ENCODE peak calls at places on chromosomes 12 and 14, in nine cellular contexts. One of them, this sample, is unnamed.

GRCh38 chr12:67697981-67698380 is 49.4 kb downstream of the DYRK2 start:
- DNase-seq in stomach: no peak
- DNase-seq in suprapubic skin: no peak
- DNase-seq in ovary: no peak
- DNase-seq in transverse colon: no peak
- DNase-seq in HepG2: no peak
- DNase-seq in upper lobe of left lung: no peak
- DNase-seq in sigmoid colon: no peak
- DNase-seq in A549: no peak
- DNase-seq in this sample: no peak

GRCh38 chr12:49370539-49370938 is 3.3 kb downstream of the SPATS2 start:
- DNase-seq in upper lobe of left lung: no peak
- DNase-seq in transverse colon: no peak
- DNase-seq in stomach: no peak
- DNase-seq in A549: no peak
- DNase-seq in HepG2: no peak
- DNase-seq in sigmoid colon: no peak
- DNase-seq in ovary: no peak
- DNase-seq in suprapubic skin: no peak
- DNase-seq in this sample: no peak

GRCh38 chr12:56728139-56728861 is 3.2 kb upstream of the NACA start:
- DNase-seq in sigmoid colon: no peak
- DNase-seq in transverse colon: no peak
- DNase-seq in upper lobe of left lung: no peak
- DNase-seq in stomach: no peak
- DNase-seq in suprapubic skin: no peak
- DNase-seq in HepG2: no peak
- DNase-seq in A549: no peak
- DNase-seq in ovary: no peak
- DNase-seq in this sample: no peak

GRCh38 chr14:68824517-68825347 is 31.9 kb upstream of the ZFP36L1 start:
- DNase-seq in HepG2: peak; percentile 80
- DNase-seq in ovary: peak; percentile 81
- DNase-seq in A549: peak; percentile 90
- DNase-seq in suprapubic skin: no peak
- DNase-seq in stomach: peak; percentile 91
- DNase-seq in sigmoid colon: peak; percentile 91
- DNase-seq in upper lobe of left lung: peak; percentile 75
- DNase-seq in transverse colon: peak; percentile 87
- DNase-seq in this sample: peak; percentile 89

GRCh38 chr12:124517260-124518050 is 50.0 kb downstream of the NCOR2 start:
- DNase-seq in sigmoid colon: peak; percentile 94
- DNase-seq in A549: peak; percentile 55
- DNase-seq in suprapubic skin: peak; percentile 91
- DNase-seq in HepG2: no peak
- DNase-seq in transverse colon: peak; percentile 70
- DNase-seq in ovary: peak; percentile 57
- DNase-seq in upper lobe of left lung: peak; percentile 90
- DNase-seq in stomach: peak; percentile 92
- DNase-seq in this sample: peak; percentile 57

GRCh38 chr14:65431951-65432350 is 19.4 kb downstream of the FUT8 start:
- DNase-seq in upper lobe of left lung: no peak
- DNase-seq in ovary: no peak
- DNase-seq in transverse colon: no peak
- DNase-seq in HepG2: no peak
- DNase-seq in suprapubic skin: no peak
- DNase-seq in A549: no peak
- DNase-seq in sigmoid colon: no peak
- DNase-seq in stomach: no peak
- DNase-seq in this sample: no peak

GRCh38 chr12:106037524-106038298 is 101.0 kb downstream of the NUAK1 start:
- DNase-seq in upper lobe of left lung: no peak
- DNase-seq in stomach: no peak
- DNase-seq in A549: no peak
- DNase-seq in suprapubic skin: no peak
- DNase-seq in transverse colon: no peak
- DNase-seq in sigmoid colon: no peak
- DNase-seq in ovary: no peak
- DNase-seq in HepG2: no peak
- DNase-seq in this sample: no peak

GRCh38 chr12:43836455-43836989 is 641 bp downstream of the TMEM117 start:
- DNase-seq in A549: peak; percentile 36
- DNase-seq in HepG2: peak; percentile 43
- DNase-seq in suprapubic skin: no peak
- DNase-seq in ovary: no peak
- DNase-seq in sigmoid colon: no peak
- DNase-seq in stomach: no peak
- DNase-seq in transverse colon: no peak
- DNase-seq in upper lobe of left lung: no peak
- DNase-seq in this sample: peak; percentile 17

GRCh38 chr12:118980407-118981014 is 830 bp upstream of the SRRM4 start:
- DNase-seq in stomach: no peak
- DNase-seq in upper lobe of left lung: peak; percentile 74
- DNase-seq in ovary: no peak
- DNase-seq in suprapubic skin: no peak
- DNase-seq in sigmoid colon: no peak
- DNase-seq in transverse colon: no peak
- DNase-seq in HepG2: no peak
- DNase-seq in A549: no peak
- DNase-seq in this sample: no peak

GRCh38 chr12:49019435-49020317 is 1.1 kb upstream of the PRKAG1 start:
- DNase-seq in suprapubic skin: no peak
- DNase-seq in stomach: no peak
- DNase-seq in ovary: no peak
- DNase-seq in A549: peak; percentile 67
- DNase-seq in upper lobe of left lung: no peak
- DNase-seq in sigmoid colon: no peak
- DNase-seq in HepG2: peak; percentile 39
- DNase-seq in transverse colon: peak; percentile 38
- DNase-seq in this sample: no peak

GRCh38 chr12:93108958-93109357 is 179.9 kb upstream of the EEA1 start:
- DNase-seq in upper lobe of left lung: no peak
- DNase-seq in ovary: no peak
- DNase-seq in HepG2: no peak
- DNase-seq in stomach: no peak
- DNase-seq in transverse colon: no peak
- DNase-seq in suprapubic skin: no peak
- DNase-seq in sigmoid colon: no peak
- DNase-seq in A549: no peak
- DNase-seq in this sample: no peak

GRCh38 chr12:57454566-57455373 is at the start of gene INHBE:
- DNase-seq in suprapubic skin: no peak
- DNase-seq in stomach: no peak
- DNase-seq in transverse colon: no peak
- DNase-seq in HepG2: peak; percentile 92
- DNase-seq in ovary: no peak
- DNase-seq in A549: peak; percentile 82
- DNase-seq in upper lobe of left lung: no peak
- DNase-seq in sigmoid colon: no peak
- DNase-seq in this sample: no peak

GRCh38 chr14:75240781-75241180 is 37.8 kb upstream of the FOS start:
- DNase-seq in HepG2: no peak
- DNase-seq in sigmoid colon: no peak
- DNase-seq in stomach: no peak
- DNase-seq in transverse colon: no peak
- DNase-seq in ovary: no peak
- DNase-seq in suprapubic skin: no peak
- DNase-seq in A549: no peak
- DNase-seq in upper lobe of left lung: no peak
- DNase-seq in this sample: no peak

GRCh38 chr14:75232597-75232996 is 46.0 kb upstream of the FOS start:
- DNase-seq in ovary: no peak
- DNase-seq in HepG2: no peak
- DNase-seq in stomach: no peak
- DNase-seq in A549: no peak
- DNase-seq in transverse colon: no peak
- DNase-seq in suprapubic skin: no peak
- DNase-seq in upper lobe of left lung: no peak
- DNase-seq in sigmoid colon: no peak
- DNase-seq in this sample: no peak

GRCh38 chr14:75238728-75239455 is 39.7 kb upstream of the FOS start:
- DNase-seq in A549: peak; percentile 17
- DNase-seq in sigmoid colon: no peak
- DNase-seq in stomach: no peak
- DNase-seq in upper lobe of left lung: no peak
- DNase-seq in HepG2: no peak
- DNase-seq in transverse colon: no peak
- DNase-seq in ovary: peak; percentile 58
- DNase-seq in suprapubic skin: no peak
- DNase-seq in this sample: no peak

GRCh38 chr14:75234173-75234855 is 44.3 kb upstream of the FOS start:
- DNase-seq in transverse colon: peak; percentile 51
- DNase-seq in HepG2: peak; percentile 31
- DNase-seq in upper lobe of left lung: no peak
- DNase-seq in stomach: no peak
- DNase-seq in A549: peak; percentile 51
- DNase-seq in sigmoid colon: peak; percentile 83
- DNase-seq in suprapubic skin: no peak
- DNase-seq in ovary: peak; percentile 39
- DNase-seq in this sample: no peak

GRCh38 chr14:75236897-75237296 is 41.7 kb upstream of the FOS start:
- DNase-seq in upper lobe of left lung: no peak
- DNase-seq in suprapubic skin: no peak
- DNase-seq in ovary: no peak
- DNase-seq in A549: no peak
- DNase-seq in HepG2: no peak
- DNase-seq in sigmoid colon: no peak
- DNase-seq in stomach: no peak
- DNase-seq in transverse colon: no peak
- DNase-seq in this sample: no peak
- H3K4me1 ChIP-seq in upper lobe of left lung: peaks cover 5% of the 10 kb centered on the region
- H3K4me1 ChIP-seq in suprapubic skin: peaks cover 21% of the 10 kb centered on the region
- H3K4me1 ChIP-seq in ovary: peaks cover 13% of the 10 kb centered on the region
- H3K4me1 ChIP-seq in A549: peaks cover 13% of the 10 kb centered on the region
- H3K4me1 ChIP-seq in HepG2: peaks cover 34% of the 10 kb centered on the region
- H3K4me1 ChIP-seq in sigmoid colon: peaks cover 30% of the 10 kb centered on the region
- H3K4me1 ChIP-seq in stomach: peaks cover 16% of the 10 kb centered on the region
- H3K4me1 ChIP-seq in transverse colon: no peaks in the 10 kb centered on the region
- H3K4me1 ChIP-seq in this sample: no peaks in the 10 kb centered on the region

DNA sequence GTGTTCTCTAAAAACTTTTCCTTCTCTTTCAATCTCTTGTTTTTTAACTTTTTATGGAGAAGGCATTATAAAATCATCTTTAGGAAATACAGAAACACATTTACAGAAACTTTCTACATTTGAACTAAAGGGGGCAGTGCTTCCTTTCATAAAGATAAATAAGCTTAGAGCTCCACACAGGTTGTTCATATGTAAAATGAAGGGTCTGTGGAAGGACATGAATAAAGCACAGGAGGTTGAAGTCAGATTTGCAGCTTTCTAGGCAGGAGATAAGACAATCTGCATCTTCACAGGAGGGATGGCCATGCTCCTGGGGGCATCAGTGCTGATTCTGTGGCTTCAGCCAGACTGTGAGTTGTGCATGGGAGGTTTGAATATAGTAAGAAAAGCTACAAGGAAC is 426.0 kb downstream of the DAD1 start:
- DNase-seq in upper lobe of left lung: no peak
- DNase-seq in suprapubic skin: no peak
- DNase-seq in sigmoid colon: no peak
- DNase-seq in A549: no peak
- DNase-seq in ovary: no peak
- DNase-seq in stomach: no peak
- DNase-seq in transverse colon: no peak
- DNase-seq in HepG2: peak; percentile 43
- DNase-seq in this sample: no peak
- TF ChIP-seq EP300 in upper lobe of left lung: no peak
- TF ChIP-seq EP300 in suprapubic skin: no peak
- TF ChIP-seq EP300 in sigmoid colon: no peak
- TF ChIP-seq EP300 in A549: no peak
- TF ChIP-seq EP300 in ovary: no peak
- TF ChIP-seq EP300 in stomach: no peak
- TF ChIP-seq EP300 in transverse colon: no peak
- TF ChIP-seq EP300 in HepG2: no peak
- TF ChIP-seq EP300 in this sample: no peak

GRCh38 chr12:120196363-120196762 is 1.8 kb upstream of the GCN1 start:
- DNase-seq in transverse colon: no peak
- DNase-seq in suprapubic skin: no peak
- DNase-seq in ovary: no peak
- DNase-seq in stomach: no peak
- DNase-seq in sigmoid colon: no peak
- DNase-seq in A549: no peak
- DNase-seq in upper lobe of left lung: no peak
- DNase-seq in HepG2: no peak
- DNase-seq in this sample: no peak

GRCh38 chr12:120194534-120195395 is at the start of gene GCN1:
- DNase-seq in HepG2: peak; percentile 78
- DNase-seq in ovary: peak; percentile 78
- DNase-seq in A549: peak; percentile 84
- DNase-seq in transverse colon: peak; percentile 87
- DNase-seq in sigmoid colon: peak; percentile 88
- DNase-seq in upper lobe of left lung: peak; percentile 98
- DNase-seq in stomach: peak; percentile 88
- DNase-seq in suprapubic skin: peak; percentile 90
- DNase-seq in this sample: peak; percentile 70

GRCh38 chr12:120199595-120200306 is 1.2 kb downstream of the RPLP0 start:
- DNase-seq in upper lobe of left lung: no peak
- DNase-seq in transverse colon: no peak
- DNase-seq in stomach: no peak
- DNase-seq in ovary: peak; percentile 41
- DNase-seq in A549: no peak
- DNase-seq in HepG2: no peak
- DNase-seq in sigmoid colon: peak; percentile 85
- DNase-seq in suprapubic skin: no peak
- DNase-seq in this sample: no peak

GRCh38 chr12:120197542-120197887 is 3.0 kb upstream of the GCN1 start:
- DNase-seq in sigmoid colon: no peak
- DNase-seq in ovary: no peak
- DNase-seq in upper lobe of left lung: no peak
- DNase-seq in A549: no peak
- DNase-seq in HepG2: no peak
- DNase-seq in suprapubic skin: no peak
- DNase-seq in transverse colon: no peak
- DNase-seq in stomach: no peak
- DNase-seq in this sample: no peak

GRCh38 chr12:120199025-120199424 is 1.9 kb downstream of the RPLP0 start:
- DNase-seq in upper lobe of left lung: no peak
- DNase-seq in sigmoid colon: no peak
- DNase-seq in A549: no peak
- DNase-seq in transverse colon: no peak
- DNase-seq in suprapubic skin: no peak
- DNase-seq in stomach: no peak
- DNase-seq in HepG2: no peak
- DNase-seq in ovary: no peak
- DNase-seq in this sample: no peak
- TF ChIP-seq POLR2A in upper lobe of left lung: no peak
- TF ChIP-seq POLR2A in sigmoid colon: no peak
- TF ChIP-seq POLR2A in A549: no peak
- TF ChIP-seq POLR2A in transverse colon: no peak
- TF ChIP-seq POLR2A in suprapubic skin: no peak
- TF ChIP-seq POLR2A in stomach: no peak
- TF ChIP-seq POLR2A in HepG2: no peak
- TF ChIP-seq POLR2A in ovary: no peak
- TF ChIP-seq POLR2A in this sample: no peak

DNA sequence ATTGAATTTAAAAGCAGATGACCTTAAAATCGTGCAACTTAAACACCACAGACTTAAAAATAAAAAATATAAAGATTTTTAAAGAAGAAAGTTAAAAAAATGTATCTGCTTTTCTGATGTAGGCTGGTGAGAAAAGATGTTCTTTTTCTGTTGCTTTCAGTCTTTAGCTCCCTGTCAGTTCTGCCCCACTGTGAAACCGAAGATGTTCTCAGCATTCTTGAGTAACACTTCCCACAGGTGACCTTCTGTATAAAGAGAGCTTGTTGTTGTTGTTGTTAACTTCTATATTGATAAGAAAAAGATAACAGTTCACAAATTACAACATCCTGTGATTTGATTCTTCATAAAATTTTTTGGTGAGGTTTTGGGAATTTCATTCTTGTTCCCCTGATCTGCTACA is 377.9 kb upstream of the RGS6 start:
- DNase-seq in A549: no peak
- DNase-seq in transverse colon: no peak
- DNase-seq in stomach: no peak
- DNase-seq in HepG2: no peak
- DNase-seq in sigmoid colon: no peak
- DNase-seq in ovary: no peak
- DNase-seq in suprapubic skin: no peak
- DNase-seq in upper lobe of left lung: no peak
- DNase-seq in this sample: no peak
- H3K4me1 ChIP-seq in A549: no peaks in the 10 kb centered on the region
- H3K4me1 ChIP-seq in transverse colon: peaks cover 21% of the 10 kb centered on the region
- H3K4me1 ChIP-seq in stomach: no peaks in the 10 kb centered on the region
- H3K4me1 ChIP-seq in HepG2: peaks cover 47% of the 10 kb centered on the region
- H3K4me1 ChIP-seq in sigmoid colon: no peaks in the 10 kb centered on the region
- H3K4me1 ChIP-seq in ovary: no peaks in the 10 kb centered on the region
- H3K4me1 ChIP-seq in suprapubic skin: no peaks in the 10 kb centered on the region
- H3K4me1 ChIP-seq in upper lobe of left lung: peaks cover 10% of the 10 kb centered on the region
- H3K4me1 ChIP-seq in this sample: no peaks in the 10 kb centered on the region